ENCODE peak calls at places on chromosomes 3 and 15, in six cellular contexts. One of them, this sample, is unnamed.

GRCh38 chr3:38609386-38610111 is 39.9 kb downstream of the SCN5A start:
- DNase-seq in activated naive CD8-positive, alpha-beta T cell treated with anti-CD3 and anti-CD28 coated beads, Interleukin-2, amount 10 ng/mL, durations not matched to agents 7 days and 5 days: peak; percentile 9
- DNase-seq in stimulated activated naive CD8-positive, alpha-beta T cell treated with anti-CD3 and anti-CD28 coated beads, Interleukin-15, Interleukin-2, amounts not matched to agents 100 U/mL and 50 U/mL, for 24 hours: no peak
- DNase-seq in A549: no peak
- DNase-seq in omental fat pad: no peak
- DNase-seq in hepatocyte: no peak
- DNase-seq in this sample: no peak

GRCh38 chr3:105402287-105402801 is 35.6 kb downstream of the ALCAM start:
- DNase-seq in omental fat pad: no peak
- DNase-seq in hepatocyte: peak; percentile 8
- DNase-seq in activated naive CD8-positive, alpha-beta T cell treated with anti-CD3 and anti-CD28 coated beads, Interleukin-2, amount 10 ng/mL, durations not matched to agents 7 days and 5 days: no peak
- DNase-seq in stimulated activated naive CD8-positive, alpha-beta T cell treated with anti-CD3 and anti-CD28 coated beads, Interleukin-15, Interleukin-2, amounts not matched to agents 100 U/mL and 50 U/mL, for 24 hours: no peak
- DNase-seq in A549: peak; percentile 93
- DNase-seq in this sample: no peak

GRCh38 chr15:86231864-86232801 is 152.5 kb downstream of the AGBL1 start:
- DNase-seq in stimulated activated naive CD8-positive, alpha-beta T cell treated with anti-CD3 and anti-CD28 coated beads, Interleukin-15, Interleukin-2, amounts not matched to agents 100 U/mL and 50 U/mL, for 24 hours: peak; percentile 25
- DNase-seq in A549: peak; percentile 36
- DNase-seq in omental fat pad: no peak
- DNase-seq in activated naive CD8-positive, alpha-beta T cell treated with anti-CD3 and anti-CD28 coated beads, Interleukin-2, amount 10 ng/mL, durations not matched to agents 7 days and 5 days: peak; percentile 32
- DNase-seq in hepatocyte: peak; percentile 73
- DNase-seq in this sample: no peak

GRCh38 chr3:13268961-13269391 is 151.1 kb downstream of the NUP210 start:
- DNase-seq in activated naive CD8-positive, alpha-beta T cell treated with anti-CD3 and anti-CD28 coated beads, Interleukin-2, amount 10 ng/mL, durations not matched to agents 7 days and 5 days: no peak
- DNase-seq in A549: no peak
- DNase-seq in stimulated activated naive CD8-positive, alpha-beta T cell treated with anti-CD3 and anti-CD28 coated beads, Interleukin-15, Interleukin-2, amounts not matched to agents 100 U/mL and 50 U/mL, for 24 hours: no peak
- DNase-seq in hepatocyte: no peak
- DNase-seq in omental fat pad: no peak
- DNase-seq in this sample: no peak

GRCh38 chr15:74307827-74308642 is 59.4 kb downstream of the CYP11A1 start:
- DNase-seq in A549: peak; percentile 61
- DNase-seq in stimulated activated naive CD8-positive, alpha-beta T cell treated with anti-CD3 and anti-CD28 coated beads, Interleukin-15, Interleukin-2, amounts not matched to agents 100 U/mL and 50 U/mL, for 24 hours: peak; percentile 49
- DNase-seq in activated naive CD8-positive, alpha-beta T cell treated with anti-CD3 and anti-CD28 coated beads, Interleukin-2, amount 10 ng/mL, durations not matched to agents 7 days and 5 days: peak; percentile 58
- DNase-seq in hepatocyte: peak; percentile 70
- DNase-seq in omental fat pad: no peak
- DNase-seq in this sample: no peak

GRCh38 chr3:69856965-69857364 is 117.7 kb downstream of the MITF start:
- DNase-seq in hepatocyte: no peak
- DNase-seq in omental fat pad: no peak
- DNase-seq in A549: no peak
- DNase-seq in stimulated activated naive CD8-positive, alpha-beta T cell treated with anti-CD3 and anti-CD28 coated beads, Interleukin-15, Interleukin-2, amounts not matched to agents 100 U/mL and 50 U/mL, for 24 hours: no peak
- DNase-seq in activated naive CD8-positive, alpha-beta T cell treated with anti-CD3 and anti-CD28 coated beads, Interleukin-2, amount 10 ng/mL, durations not matched to agents 7 days and 5 days: no peak
- DNase-seq in this sample: no peak

GRCh38 chr3:49705390-49705960 is 14.0 kb downstream of the AMIGO3 start:
- DNase-seq in omental fat pad: no peak
- DNase-seq in activated naive CD8-positive, alpha-beta T cell treated with anti-CD3 and anti-CD28 coated beads, Interleukin-2, amount 10 ng/mL, durations not matched to agents 7 days and 5 days: no peak
- DNase-seq in A549: no peak
- DNase-seq in stimulated activated naive CD8-positive, alpha-beta T cell treated with anti-CD3 and anti-CD28 coated beads, Interleukin-15, Interleukin-2, amounts not matched to agents 100 U/mL and 50 U/mL, for 24 hours: no peak
- DNase-seq in hepatocyte: no peak
- DNase-seq in this sample: no peak

GRCh38 chr15:52733078-52733477 is 53.9 kb upstream of the ATOSA start:
- DNase-seq in omental fat pad: no peak
- DNase-seq in stimulated activated naive CD8-positive, alpha-beta T cell treated with anti-CD3 and anti-CD28 coated beads, Interleukin-15, Interleukin-2, amounts not matched to agents 100 U/mL and 50 U/mL, for 24 hours: no peak
- DNase-seq in A549: no peak
- DNase-seq in activated naive CD8-positive, alpha-beta T cell treated with anti-CD3 and anti-CD28 coated beads, Interleukin-2, amount 10 ng/mL, durations not matched to agents 7 days and 5 days: no peak
- DNase-seq in hepatocyte: peak; percentile 36
- DNase-seq in this sample: no peak

GRCh38 chr3:160210799-160211221 is 14.4 kb upstream of the C3orf80 start:
- DNase-seq in omental fat pad: no peak
- DNase-seq in activated naive CD8-positive, alpha-beta T cell treated with anti-CD3 and anti-CD28 coated beads, Interleukin-2, amount 10 ng/mL, durations not matched to agents 7 days and 5 days: no peak
- DNase-seq in hepatocyte: peak; percentile 47
- DNase-seq in A549: peak; percentile 66
- DNase-seq in stimulated activated naive CD8-positive, alpha-beta T cell treated with anti-CD3 and anti-CD28 coated beads, Interleukin-15, Interleukin-2, amounts not matched to agents 100 U/mL and 50 U/mL, for 24 hours: no peak
- DNase-seq in this sample: no peak

GRCh38 chr3:32454111-32454510 is 48.5 kb downstream of the CMTM6 start:
- DNase-seq in stimulated activated naive CD8-positive, alpha-beta T cell treated with anti-CD3 and anti-CD28 coated beads, Interleukin-15, Interleukin-2, amounts not matched to agents 100 U/mL and 50 U/mL, for 24 hours: peak; percentile 2
- DNase-seq in A549: no peak
- DNase-seq in omental fat pad: no peak
- DNase-seq in hepatocyte: no peak
- DNase-seq in activated naive CD8-positive, alpha-beta T cell treated with anti-CD3 and anti-CD28 coated beads, Interleukin-2, amount 10 ng/mL, durations not matched to agents 7 days and 5 days: no peak
- DNase-seq in this sample: no peak

GRCh38 chr15:75089781-75090734 is 66.7 kb downstream of the PPCDC start:
- DNase-seq in hepatocyte: peak; percentile 56
- DNase-seq in activated naive CD8-positive, alpha-beta T cell treated with anti-CD3 and anti-CD28 coated beads, Interleukin-2, amount 10 ng/mL, durations not matched to agents 7 days and 5 days: no peak
- DNase-seq in stimulated activated naive CD8-positive, alpha-beta T cell treated with anti-CD3 and anti-CD28 coated beads, Interleukin-15, Interleukin-2, amounts not matched to agents 100 U/mL and 50 U/mL, for 24 hours: no peak
- DNase-seq in omental fat pad: no peak
- DNase-seq in A549: no peak
- DNase-seq in this sample: peak; percentile 36

GRCh38 chr15:64776402-64776786 is 1.0 kb upstream of the RBPMS2 start:
- DNase-seq in A549: no peak
- DNase-seq in stimulated activated naive CD8-positive, alpha-beta T cell treated with anti-CD3 and anti-CD28 coated beads, Interleukin-15, Interleukin-2, amounts not matched to agents 100 U/mL and 50 U/mL, for 24 hours: no peak
- DNase-seq in activated naive CD8-positive, alpha-beta T cell treated with anti-CD3 and anti-CD28 coated beads, Interleukin-2, amount 10 ng/mL, durations not matched to agents 7 days and 5 days: no peak
- DNase-seq in hepatocyte: no peak
- DNase-seq in omental fat pad: no peak
- DNase-seq in this sample: no peak

GRCh38 chr15:63030101-63030528 is 12.4 kb upstream of the TPM1 start:
- DNase-seq in activated naive CD8-positive, alpha-beta T cell treated with anti-CD3 and anti-CD28 coated beads, Interleukin-2, amount 10 ng/mL, durations not matched to agents 7 days and 5 days: no peak
- DNase-seq in hepatocyte: no peak
- DNase-seq in A549: no peak
- DNase-seq in omental fat pad: no peak
- DNase-seq in stimulated activated naive CD8-positive, alpha-beta T cell treated with anti-CD3 and anti-CD28 coated beads, Interleukin-15, Interleukin-2, amounts not matched to agents 100 U/mL and 50 U/mL, for 24 hours: no peak
- DNase-seq in this sample: no peak

GRCh38 chr3:159322322-159322939 is 520.6 kb downstream of the MFSD1 start:
- DNase-seq in A549: peak; percentile 40
- DNase-seq in omental fat pad: no peak
- DNase-seq in stimulated activated naive CD8-positive, alpha-beta T cell treated with anti-CD3 and anti-CD28 coated beads, Interleukin-15, Interleukin-2, amounts not matched to agents 100 U/mL and 50 U/mL, for 24 hours: peak; percentile 36
- DNase-seq in hepatocyte: peak; percentile 8
- DNase-seq in activated naive CD8-positive, alpha-beta T cell treated with anti-CD3 and anti-CD28 coated beads, Interleukin-2, amount 10 ng/mL, durations not matched to agents 7 days and 5 days: peak; percentile 33
- DNase-seq in this sample: no peak

GRCh38 chr3:30511524-30512278 is 94.7 kb upstream of the TGFBR2 start:
- DNase-seq in omental fat pad: no peak
- DNase-seq in hepatocyte: peak; percentile 58
- DNase-seq in activated naive CD8-positive, alpha-beta T cell treated with anti-CD3 and anti-CD28 coated beads, Interleukin-2, amount 10 ng/mL, durations not matched to agents 7 days and 5 days: no peak
- DNase-seq in stimulated activated naive CD8-positive, alpha-beta T cell treated with anti-CD3 and anti-CD28 coated beads, Interleukin-15, Interleukin-2, amounts not matched to agents 100 U/mL and 50 U/mL, for 24 hours: peak; percentile 21
- DNase-seq in A549: peak; percentile 92
- DNase-seq in this sample: no peak

GRCh38 chr3:50655009-50655830 is 19.5 kb upstream of the DOCK3 start:
- DNase-seq in A549: no peak
- DNase-seq in activated naive CD8-positive, alpha-beta T cell treated with anti-CD3 and anti-CD28 coated beads, Interleukin-2, amount 10 ng/mL, durations not matched to agents 7 days and 5 days: peak; percentile 31
- DNase-seq in hepatocyte: no peak
- DNase-seq in stimulated activated naive CD8-positive, alpha-beta T cell treated with anti-CD3 and anti-CD28 coated beads, Interleukin-15, Interleukin-2, amounts not matched to agents 100 U/mL and 50 U/mL, for 24 hours: peak; percentile 45
- DNase-seq in omental fat pad: no peak
- DNase-seq in this sample: no peak

GRCh38 chr3:160473978-160474377 is 24.4 kb upstream of the TRIM59 start:
- DNase-seq in hepatocyte: no peak
- DNase-seq in activated naive CD8-positive, alpha-beta T cell treated with anti-CD3 and anti-CD28 coated beads, Interleukin-2, amount 10 ng/mL, durations not matched to agents 7 days and 5 days: no peak
- DNase-seq in A549: no peak
- DNase-seq in omental fat pad: no peak
- DNase-seq in stimulated activated naive CD8-positive, alpha-beta T cell treated with anti-CD3 and anti-CD28 coated beads, Interleukin-15, Interleukin-2, amounts not matched to agents 100 U/mL and 50 U/mL, for 24 hours: no peak
- DNase-seq in this sample: no peak

GRCh38 chr3:152621006-152621868 is 213.7 kb upstream of the P2RY1 start:
- DNase-seq in A549: no peak
- DNase-seq in hepatocyte: peak; percentile 19
- DNase-seq in activated naive CD8-positive, alpha-beta T cell treated with anti-CD3 and anti-CD28 coated beads, Interleukin-2, amount 10 ng/mL, durations not matched to agents 7 days and 5 days: no peak
- DNase-seq in omental fat pad: no peak
- DNase-seq in stimulated activated naive CD8-positive, alpha-beta T cell treated with anti-CD3 and anti-CD28 coated beads, Interleukin-15, Interleukin-2, amounts not matched to agents 100 U/mL and 50 U/mL, for 24 hours: no peak
- DNase-seq in this sample: no peak

GRCh38 chr3:69357196-69357595 is 28.7 kb downstream of the FRMD4B start:
- DNase-seq in stimulated activated naive CD8-positive, alpha-beta T cell treated with anti-CD3 and anti-CD28 coated beads, Interleukin-15, Interleukin-2, amounts not matched to agents 100 U/mL and 50 U/mL, for 24 hours: no peak
- DNase-seq in activated naive CD8-positive, alpha-beta T cell treated with anti-CD3 and anti-CD28 coated beads, Interleukin-2, amount 10 ng/mL, durations not matched to agents 7 days and 5 days: no peak
- DNase-seq in omental fat pad: no peak
- DNase-seq in hepatocyte: no peak
- DNase-seq in A549: no peak
- DNase-seq in this sample: no peak

GRCh38 chr3:64440498-64440897 is 215.2 kb upstream of the PRICKLE2 start:
- DNase-seq in activated naive CD8-positive, alpha-beta T cell treated with anti-CD3 and anti-CD28 coated beads, Interleukin-2, amount 10 ng/mL, durations not matched to agents 7 days and 5 days: no peak
- DNase-seq in A549: peak; percentile 40
- DNase-seq in omental fat pad: no peak
- DNase-seq in hepatocyte: peak; percentile 34
- DNase-seq in stimulated activated naive CD8-positive, alpha-beta T cell treated with anti-CD3 and anti-CD28 coated beads, Interleukin-15, Interleukin-2, amounts not matched to agents 100 U/mL and 50 U/mL, for 24 hours: no peak
- DNase-seq in this sample: no peak

GRCh38 chr15:69482686-69483256 is 30.2 kb downstream of the RPLP1 start:
- DNase-seq in A549: no peak
- DNase-seq in omental fat pad: no peak
- DNase-seq in stimulated activated naive CD8-positive, alpha-beta T cell treated with anti-CD3 and anti-CD28 coated beads, Interleukin-15, Interleukin-2, amounts not matched to agents 100 U/mL and 50 U/mL, for 24 hours: no peak
- DNase-seq in activated naive CD8-positive, alpha-beta T cell treated with anti-CD3 and anti-CD28 coated beads, Interleukin-2, amount 10 ng/mL, durations not matched to agents 7 days and 5 days: no peak
- DNase-seq in hepatocyte: no peak
- DNase-seq in this sample: no peak

GRCh38 chr3:52710512-52710911 is 4.6 kb downstream of the SPCS1 start:
- DNase-seq in activated naive CD8-positive, alpha-beta T cell treated with anti-CD3 and anti-CD28 coated beads, Interleukin-2, amount 10 ng/mL, durations not matched to agents 7 days and 5 days: no peak
- DNase-seq in stimulated activated naive CD8-positive, alpha-beta T cell treated with anti-CD3 and anti-CD28 coated beads, Interleukin-15, Interleukin-2, amounts not matched to agents 100 U/mL and 50 U/mL, for 24 hours: no peak
- DNase-seq in omental fat pad: no peak
- DNase-seq in A549: no peak
- DNase-seq in hepatocyte: no peak
- DNase-seq in this sample: no peak

GRCh38 chr15:33310481-33311311 is at the start of gene RYR3:
- DNase-seq in activated naive CD8-positive, alpha-beta T cell treated with anti-CD3 and anti-CD28 coated beads, Interleukin-2, amount 10 ng/mL, durations not matched to agents 7 days and 5 days: no peak
- DNase-seq in stimulated activated naive CD8-positive, alpha-beta T cell treated with anti-CD3 and anti-CD28 coated beads, Interleukin-15, Interleukin-2, amounts not matched to agents 100 U/mL and 50 U/mL, for 24 hours: peak; percentile 4
- DNase-seq in A549: no peak
- DNase-seq in hepatocyte: peak; percentile 47
- DNase-seq in omental fat pad: no peak
- DNase-seq in this sample: peak; percentile 70

GRCh38 chr15:78650022-78650421 is 9.0 kb upstream of the CHRNB4 start:
- DNase-seq in omental fat pad: no peak
- DNase-seq in hepatocyte: no peak
- DNase-seq in A549: no peak
- DNase-seq in stimulated activated naive CD8-positive, alpha-beta T cell treated with anti-CD3 and anti-CD28 coated beads, Interleukin-15, Interleukin-2, amounts not matched to agents 100 U/mL and 50 U/mL, for 24 hours: no peak
- DNase-seq in activated naive CD8-positive, alpha-beta T cell treated with anti-CD3 and anti-CD28 coated beads, Interleukin-2, amount 10 ng/mL, durations not matched to agents 7 days and 5 days: no peak
- DNase-seq in this sample: no peak